ENCODE peak calls at places on chromosomes 12 and 14, in six cellular contexts. I is stimulated activated CD4-positive, alpha-beta T cell treated with anti-CD3 and anti-CD28 coated beads, Interleukin-12 subunit alpha, Interleukin-12 subunit beta, amount 100 ng/mL, for 4 hours; Y is adipocyte; V is A172; L is mucosa of descending colon; N is activated CD4-positive, alpha-beta T cell treated with anti-CD3 and anti-CD28 coated beads, Interleukin-2, amount 50 U/mL, for 24 hours. R is an unnamed sample.

GRCh38 chr14:23694085-23694975 is 58.2 kb downstream of the DHRS2 start:
- DNase-seq in I (no peak), Y (peak), V (no peak), L (no peak), N (no peak), R (no peak)

GRCh38 chr14:79051009-79051710 is 881.0 kb downstream of the NRXN3 start:
- DNase-seq in I (no peak), Y (no peak), V (peak), L (no peak), N (no peak), R (no peak)

GRCh38 chr12:49507139-49507538 is 31.7 kb upstream of the KCNH3 start:
- DNase-seq in I (no peak), Y (peak), V (peak), L (no peak), N (no peak), R (no peak)

GRCh38 chr12:68785823-68786222 is 22.2 kb upstream of the MDM2 start:
- DNase-seq in I (no peak), Y (no peak), V (no peak), L (no peak), N (no peak), R (no peak)

GRCh38 chr14:105330491-105330895 is 15.9 kb downstream of the PACS2 start:
- DNase-seq in I (no peak), Y (peak), V (peak), L (peak), N (no peak), R (peak)

GRCh38 chr12:47419500-47419899 is 286.3 kb downstream of the RPAP3 start:
- DNase-seq in I (no peak), Y (peak), V (no peak), L (no peak), N (no peak), R (no peak)

GRCh38 chr12:112974904-112975303 is 3.4 kb upstream of the OAS2 start:
- DNase-seq in I (no peak), Y (no peak), V (no peak), L (no peak), N (no peak), R (no peak)

GRCh38 chr12:14454098-14454907 is 88.8 kb downstream of the ATF7IP start:
- DNase-seq in I (no peak), Y (no peak), V (peak), L (no peak), N (peak), R (peak)

GRCh38 chr14:42192659-42193425 is 586.2 kb downstream of the LRFN5 start:
- DNase-seq in I (no peak), Y (peak), V (peak), L (no peak), N (no peak), R (peak)

GRCh38 chr12:70831538-70831937 is 89.0 kb downstream of the PTPRR start:
- DNase-seq in I (no peak), Y (peak), V (peak), L (no peak), N (no peak), R (no peak)

GRCh38 chr12:124608451-124608870 is 41.0 kb upstream of the NCOR2 start:
- DNase-seq in I (no peak), Y (no peak), V (no peak), L (peak), N (no peak), R (no peak)

GRCh38 chr12:51922146-51922545 is 14.8 kb downstream of the ACVRL1 start:
- DNase-seq in I (no peak), Y (no peak), V (no peak), L (no peak), N (no peak), R (no peak)

GRCh38 chr14:75234173-75234855 is 44.3 kb upstream of the FOS start:
- DNase-seq in I (no peak), Y (peak), V (peak), L (no peak), N (no peak), R (peak)

GRCh38 chr12:123388218-123388947 is 4.5 kb downstream of the KMT5A start:
- DNase-seq in I (peak), Y (peak), V (no peak), L (peak), N (peak), R (peak)

GRCh38 chr12:67413577-67413976 is 144.4 kb downstream of the CAND1 start:
- DNase-seq in I (no peak), Y (peak), V (no peak), L (no peak), N (no peak), R (no peak)

GRCh38 chr14:39038542-39038941 is 64.5 kb downstream of the SEC23A start:
- DNase-seq in I (no peak), Y (no peak), V (no peak), L (no peak), N (no peak), R (no peak)

GRCh38 chr12:20214286-20214685 is 154.1 kb upstream of the PDE3A start:
- DNase-seq in I (no peak), Y (peak), V (no peak), L (no peak), N (no peak), R (no peak)

GRCh38 chr14:58198086-58198485 is 1.9 kb upstream of the ACTR10 start:
- DNase-seq in I (no peak), Y (no peak), V (no peak), L (no peak), N (no peak), R (no peak)

GRCh38 chr14:72559227-72559626 is 334.7 kb downstream of the DPF3 start:
- DNase-seq in I (no peak), Y (no peak), V (peak), L (no peak), N (no peak), R (peak)

GRCh38 chr12:28021704-28022103 is 49.2 kb upstream of the PTHLH start:
- DNase-seq in I (no peak), Y (no peak), V (no peak), L (no peak), N (no peak), R (no peak)

GRCh38 chr12:122982963-122983788 is 2.7 kb downstream of the ARL6IP4 start:
- DNase-seq in I (no peak), Y (no peak), V (no peak), L (no peak), N (no peak), R (no peak)

GRCh38 chr12:123516221-123516780 is 17.2 kb downstream of the RILPL1 start:
- DNase-seq in I (no peak), Y (peak), V (no peak), L (no peak), N (no peak), R (no peak)

GRCh38 chr14:91493169-91493568 is 16.9 kb downstream of the PPP4R3A start:
- DNase-seq in I (no peak), Y (peak), V (no peak), L (no peak), N (no peak), R (no peak)

GRCh38 chr12:85680881-85681280 is 155.3 kb downstream of the RASSF9 start:
- DNase-seq in I (no peak), Y (no peak), V (no peak), L (no peak), N (no peak), R (no peak)

GRCh38 chr14:72629534-72629933 is 264.4 kb downstream of the DPF3 start:
- DNase-seq in I (no peak), Y (no peak), V (no peak), L (no peak), N (no peak), R (no peak)

GRCh38 chr12:84599539-84599938 is 313.1 kb downstream of the SLC6A15 start:
- DNase-seq in I (no peak), Y (peak), V (peak), L (no peak), N (no peak), R (no peak)

R was measured in H54.